ENCODE peak calls at places on chromosomes 13 and 19, in eight cellular contexts. One of them, this sample, is unnamed.

GRCh38 chr19:30696514-30696913 is 324.3 kb downstream of the ZNF536 start:
- DNase-seq in colonic mucosa: no peak
- DNase-seq in CD8-positive, alpha-beta memory T cell: no peak
- DNase-seq in fibroblast of the aortic adventitia: peak; percentile 17
- DNase-seq in A549: peak; percentile 78
- DNase-seq in fibroblast of lung: no peak
- DNase-seq in brain microvascular endothelial cell: no peak
- DNase-seq in spleen: no peak
- DNase-seq in this sample: no peak

GRCh38 chr13:38883783-38884182 is 106.8 kb downstream of the STOML3 start:
- DNase-seq in colonic mucosa: no peak
- DNase-seq in spleen: no peak
- DNase-seq in A549: no peak
- DNase-seq in brain microvascular endothelial cell: peak; percentile 49
- DNase-seq in CD8-positive, alpha-beta memory T cell: no peak
- DNase-seq in fibroblast of lung: peak; percentile 90
- DNase-seq in fibroblast of the aortic adventitia: no peak
- DNase-seq in this sample: no peak

GRCh38 chr13:113043931-113044330 is 61.7 kb upstream of the F7 start:
- DNase-seq in colonic mucosa: no peak
- DNase-seq in spleen: no peak
- DNase-seq in fibroblast of the aortic adventitia: no peak
- DNase-seq in fibroblast of lung: no peak
- DNase-seq in CD8-positive, alpha-beta memory T cell: no peak
- DNase-seq in brain microvascular endothelial cell: no peak
- DNase-seq in A549: no peak
- DNase-seq in this sample: no peak

GRCh38 chr19:7928334-7928706 is 2.4 kb upstream of the CTXN1 start:
- DNase-seq in fibroblast of the aortic adventitia: peak; percentile 32
- DNase-seq in CD8-positive, alpha-beta memory T cell: no peak
- DNase-seq in spleen: no peak
- DNase-seq in A549: no peak
- DNase-seq in brain microvascular endothelial cell: no peak
- DNase-seq in colonic mucosa: no peak
- DNase-seq in fibroblast of lung: peak; percentile 29
- DNase-seq in this sample: no peak

GRCh38 chr19:44657211-44657921 is 13.7 kb downstream of the PVR start:
- DNase-seq in fibroblast of the aortic adventitia: peak; percentile 83
- DNase-seq in spleen: peak; percentile 88
- DNase-seq in A549: peak; percentile 77
- DNase-seq in fibroblast of lung: peak; percentile 45
- DNase-seq in CD8-positive, alpha-beta memory T cell: peak; percentile 48
- DNase-seq in brain microvascular endothelial cell: peak; percentile 58
- DNase-seq in colonic mucosa: peak; percentile 68
- DNase-seq in this sample: no peak

GRCh38 chr13:33367931-33368330 is 82.4 kb upstream of the STARD13 start:
- DNase-seq in fibroblast of the aortic adventitia: no peak
- DNase-seq in fibroblast of lung: no peak
- DNase-seq in A549: no peak
- DNase-seq in brain microvascular endothelial cell: no peak
- DNase-seq in colonic mucosa: no peak
- DNase-seq in CD8-positive, alpha-beta memory T cell: no peak
- DNase-seq in spleen: no peak
- DNase-seq in this sample: no peak

GRCh38 chr19:7545904-7546303 is 10.4 kb downstream of the PNPLA6 start:
- DNase-seq in CD8-positive, alpha-beta memory T cell: no peak
- DNase-seq in colonic mucosa: no peak
- DNase-seq in fibroblast of lung: no peak
- DNase-seq in A549: no peak
- DNase-seq in brain microvascular endothelial cell: no peak
- DNase-seq in spleen: no peak
- DNase-seq in fibroblast of the aortic adventitia: no peak
- DNase-seq in this sample: no peak

GRCh38 chr13:30113983-30114491 is 193.3 kb downstream of the KATNAL1 start:
- DNase-seq in fibroblast of lung: no peak
- DNase-seq in A549: no peak
- DNase-seq in spleen: no peak
- DNase-seq in brain microvascular endothelial cell: no peak
- DNase-seq in colonic mucosa: peak; percentile 72
- DNase-seq in fibroblast of the aortic adventitia: peak; percentile 19
- DNase-seq in CD8-positive, alpha-beta memory T cell: no peak
- DNase-seq in this sample: no peak

GRCh38 chr19:4171676-4172075 is 10.7 kb downstream of the SIRT6 start:
- DNase-seq in spleen: no peak
- DNase-seq in A549: no peak
- DNase-seq in colonic mucosa: no peak
- DNase-seq in CD8-positive, alpha-beta memory T cell: no peak
- DNase-seq in fibroblast of the aortic adventitia: no peak
- DNase-seq in brain microvascular endothelial cell: no peak
- DNase-seq in fibroblast of lung: no peak
- DNase-seq in this sample: no peak

GRCh38 chr13:42894765-42895181 is 97.3 kb downstream of the EPSTI1 start:
- DNase-seq in CD8-positive, alpha-beta memory T cell: no peak
- DNase-seq in fibroblast of the aortic adventitia: peak; percentile 95
- DNase-seq in brain microvascular endothelial cell: peak; percentile 51
- DNase-seq in A549: no peak
- DNase-seq in fibroblast of lung: peak; percentile 6
- DNase-seq in colonic mucosa: peak; percentile 29
- DNase-seq in spleen: no peak
- DNase-seq in this sample: peak; percentile 40

GRCh38 chr13:100518394-100519062 is 70.1 kb downstream of the GGACT start:
- DNase-seq in brain microvascular endothelial cell: no peak
- DNase-seq in colonic mucosa: no peak
- DNase-seq in fibroblast of lung: no peak
- DNase-seq in spleen: no peak
- DNase-seq in A549: no peak
- DNase-seq in fibroblast of the aortic adventitia: no peak
- DNase-seq in CD8-positive, alpha-beta memory T cell: no peak
- DNase-seq in this sample: no peak

GRCh38 chr19:1206733-1207301 is 1.2 kb downstream of the STK11 start:
- DNase-seq in fibroblast of lung: no peak
- DNase-seq in CD8-positive, alpha-beta memory T cell: no peak
- DNase-seq in spleen: peak; percentile 90
- DNase-seq in brain microvascular endothelial cell: no peak
- DNase-seq in A549: peak; percentile 40
- DNase-seq in fibroblast of the aortic adventitia: peak; percentile 26
- DNase-seq in colonic mucosa: peak; percentile 62
- DNase-seq in this sample: no peak

GRCh38 chr19:30312582-30313352 is 59.4 kb upstream of the ZNF536 start:
- DNase-seq in A549: no peak
- DNase-seq in colonic mucosa: no peak
- DNase-seq in fibroblast of the aortic adventitia: no peak
- DNase-seq in brain microvascular endothelial cell: no peak
- DNase-seq in CD8-positive, alpha-beta memory T cell: no peak
- DNase-seq in fibroblast of lung: no peak
- DNase-seq in spleen: no peak
- DNase-seq in this sample: no peak

GRCh38 chr13:24381539-24382265 is 72.3 kb downstream of the C1QTNF9 start:
- DNase-seq in colonic mucosa: no peak
- DNase-seq in A549: no peak
- DNase-seq in spleen: no peak
- DNase-seq in brain microvascular endothelial cell: no peak
- DNase-seq in fibroblast of lung: peak; percentile 57
- DNase-seq in CD8-positive, alpha-beta memory T cell: no peak
- DNase-seq in fibroblast of the aortic adventitia: peak; percentile 27
- DNase-seq in this sample: peak; percentile 42

GRCh38 chr13:27783111-27783510 is 9.2 kb upstream of the GSX1 start:
- DNase-seq in fibroblast of lung: peak; percentile 3
- DNase-seq in CD8-positive, alpha-beta memory T cell: no peak
- DNase-seq in colonic mucosa: no peak
- DNase-seq in fibroblast of the aortic adventitia: peak; percentile 18
- DNase-seq in spleen: no peak
- DNase-seq in A549: peak; percentile 9
- DNase-seq in brain microvascular endothelial cell: no peak
- DNase-seq in this sample: no peak

GRCh38 chr19:55383279-55383788 is 758 bp downstream of the TMEM238 start:
- DNase-seq in fibroblast of lung: no peak
- DNase-seq in fibroblast of the aortic adventitia: no peak
- DNase-seq in brain microvascular endothelial cell: no peak
- DNase-seq in colonic mucosa: peak; percentile 36
- DNase-seq in CD8-positive, alpha-beta memory T cell: no peak
- DNase-seq in spleen: peak; percentile 80
- DNase-seq in A549: no peak
- DNase-seq in this sample: no peak

GRCh38 chr13:111904166-111904565 is 162.8 kb upstream of the SOX1 start:
- DNase-seq in CD8-positive, alpha-beta memory T cell: no peak
- DNase-seq in brain microvascular endothelial cell: no peak
- DNase-seq in spleen: peak; percentile 47
- DNase-seq in fibroblast of lung: no peak
- DNase-seq in fibroblast of the aortic adventitia: no peak
- DNase-seq in A549: no peak
- DNase-seq in colonic mucosa: no peak
- DNase-seq in this sample: no peak

GRCh38 chr19:12665281-12665573 is 1.3 kb downstream of the MAN2B1 start:
- DNase-seq in CD8-positive, alpha-beta memory T cell: peak; percentile 29
- DNase-seq in spleen: peak; percentile 93
- DNase-seq in A549: no peak
- DNase-seq in fibroblast of the aortic adventitia: no peak
- DNase-seq in fibroblast of lung: no peak
- DNase-seq in brain microvascular endothelial cell: no peak
- DNase-seq in colonic mucosa: peak; percentile 49
- DNase-seq in this sample: no peak

GRCh38 chr19:35868823-35869326 is 501 bp downstream of the APLP1 start:
- DNase-seq in brain microvascular endothelial cell: no peak
- DNase-seq in colonic mucosa: no peak
- DNase-seq in fibroblast of the aortic adventitia: no peak
- DNase-seq in A549: no peak
- DNase-seq in CD8-positive, alpha-beta memory T cell: no peak
- DNase-seq in fibroblast of lung: no peak
- DNase-seq in spleen: no peak
- DNase-seq in this sample: no peak
- H3K4me3 ChIP-seq in brain microvascular endothelial cell: peak overlapping the region; percentile 34
- H3K4me3 ChIP-seq in colonic mucosa: peak overlapping the region; percentile 39
- H3K4me3 ChIP-seq in fibroblast of the aortic adventitia: peak overlapping the region; percentile 60
- H3K4me3 ChIP-seq in A549: peak overlapping the region; percentile 59
- H3K4me3 ChIP-seq in CD8-positive, alpha-beta memory T cell: peak overlapping the region; percentile 34
- H3K4me3 ChIP-seq in fibroblast of lung: peak overlapping the region; percentile 47
- H3K4me3 ChIP-seq in spleen: peak overlapping the region; percentile 37
- H3K4me3 ChIP-seq in this sample: peak overlapping the region; percentile 51

DNA sequence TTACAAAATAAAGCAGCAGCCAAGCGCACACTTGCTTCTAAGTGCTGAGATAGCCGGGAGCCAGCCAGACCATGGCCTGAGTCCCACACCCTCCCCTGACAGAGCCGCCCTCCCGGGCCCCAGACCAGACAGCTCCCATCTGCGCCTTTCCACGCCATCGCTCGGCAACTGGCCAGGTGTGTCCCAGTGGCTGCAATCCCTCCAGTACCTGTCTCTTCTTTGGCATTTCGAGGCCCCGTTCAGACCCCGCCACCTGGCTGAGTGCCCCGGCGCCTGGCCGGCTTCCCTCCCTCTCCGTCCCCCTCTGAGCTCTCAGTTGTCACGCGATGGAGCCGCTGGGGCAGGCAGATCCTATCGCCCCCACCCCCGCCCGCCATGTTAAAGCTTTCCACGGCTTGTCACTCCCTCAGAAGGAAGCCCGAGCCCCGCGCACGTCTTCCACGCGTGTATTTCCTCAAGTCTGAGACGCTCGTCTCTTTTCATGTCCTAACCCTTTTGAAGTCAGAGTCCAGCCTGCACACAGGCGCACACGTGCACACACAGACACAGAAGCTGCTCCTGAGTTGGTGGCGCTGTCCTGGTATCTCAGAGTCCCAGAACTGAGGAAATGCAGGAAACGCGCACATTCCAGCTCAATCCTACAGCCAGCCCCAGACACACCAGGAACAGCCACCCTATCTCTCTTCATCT is 7.9 kb downstream of the MLLT1 start:
- DNase-seq in fibroblast of lung: peak; percentile 82
- DNase-seq in fibroblast of the aortic adventitia: peak; percentile 97
- DNase-seq in A549: no peak
- DNase-seq in spleen: no peak
- DNase-seq in CD8-positive, alpha-beta memory T cell: no peak
- DNase-seq in colonic mucosa: peak; percentile 58
- DNase-seq in brain microvascular endothelial cell: no peak
- DNase-seq in this sample: no peak
- H3K4me3 ChIP-seq in fibroblast of lung: peak overlapping the region; percentile 36
- H3K4me3 ChIP-seq in fibroblast of the aortic adventitia: peak overlapping the region; percentile 17
- H3K4me3 ChIP-seq in A549: no peak overlapping the region
- H3K4me3 ChIP-seq in spleen: no peak overlapping the region
- H3K4me3 ChIP-seq in CD8-positive, alpha-beta memory T cell: no peak overlapping the region
- H3K4me3 ChIP-seq in colonic mucosa: no peak overlapping the region
- H3K4me3 ChIP-seq in brain microvascular endothelial cell: no peak overlapping the region
- H3K4me3 ChIP-seq in this sample: peak overlapping the region; percentile 22

GRCh38 chr19:14347999-14348889 is 33.0 kb upstream of the ADGRE5 start:
- DNase-seq in fibroblast of the aortic adventitia: peak; percentile 44
- DNase-seq in brain microvascular endothelial cell: no peak
- DNase-seq in A549: peak; percentile 50
- DNase-seq in fibroblast of lung: peak; percentile 25
- DNase-seq in CD8-positive, alpha-beta memory T cell: peak; percentile 52
- DNase-seq in colonic mucosa: peak; percentile 73
- DNase-seq in spleen: peak; percentile 93
- DNase-seq in this sample: no peak
- H3K4me3 ChIP-seq in fibroblast of the aortic adventitia: peak overlapping the region; percentile 53
- H3K4me3 ChIP-seq in brain microvascular endothelial cell: peak overlapping the region; percentile 32
- H3K4me3 ChIP-seq in A549: peak overlapping the region; percentile 31
- H3K4me3 ChIP-seq in fibroblast of lung: peak overlapping the region; percentile 36
- H3K4me3 ChIP-seq in CD8-positive, alpha-beta memory T cell: peak overlapping the region; percentile 45
- H3K4me3 ChIP-seq in colonic mucosa: peak overlapping the region; percentile 3
- H3K4me3 ChIP-seq in spleen: peak overlapping the region; percentile 12
- H3K4me3 ChIP-seq in this sample: peak overlapping the region; percentile 22

GRCh38 chr13:95643471-95643813 is 1.1 kb downstream of the DZIP1 start:
- DNase-seq in spleen: no peak
- DNase-seq in CD8-positive, alpha-beta memory T cell: no peak
- DNase-seq in brain microvascular endothelial cell: peak; percentile 27
- DNase-seq in colonic mucosa: no peak
- DNase-seq in fibroblast of the aortic adventitia: peak; percentile 46
- DNase-seq in fibroblast of lung: peak; percentile 56
- DNase-seq in A549: peak; percentile 23
- DNase-seq in this sample: no peak

GRCh38 chr13:95643814-95644598 is 500 bp downstream of the DZIP1 start:
- DNase-seq in colonic mucosa: no peak
- DNase-seq in brain microvascular endothelial cell: peak; percentile 37
- DNase-seq in fibroblast of lung: peak; percentile 57
- DNase-seq in A549: peak; percentile 48
- DNase-seq in CD8-positive, alpha-beta memory T cell: no peak
- DNase-seq in spleen: peak; percentile 78
- DNase-seq in fibroblast of the aortic adventitia: peak; percentile 49
- DNase-seq in this sample: no peak

GRCh38 chr13:95644611-95645052 is at the start of gene DZIP1:
- DNase-seq in A549: peak; percentile 83
- DNase-seq in CD8-positive, alpha-beta memory T cell: no peak
- DNase-seq in spleen: peak; percentile 77
- DNase-seq in brain microvascular endothelial cell: peak; percentile 81
- DNase-seq in fibroblast of lung: peak; percentile 88
- DNase-seq in colonic mucosa: peak; percentile 54
- DNase-seq in fibroblast of the aortic adventitia: peak; percentile 85
- DNase-seq in this sample: peak; percentile 63

GRCh38 chr13:95641961-95642621 is 2.4 kb downstream of the DZIP1 start:
- DNase-seq in colonic mucosa: peak; percentile 38
- DNase-seq in A549: no peak
- DNase-seq in fibroblast of lung: peak; percentile 72
- DNase-seq in CD8-positive, alpha-beta memory T cell: no peak
- DNase-seq in spleen: peak; percentile 76
- DNase-seq in fibroblast of the aortic adventitia: peak; percentile 33
- DNase-seq in brain microvascular endothelial cell: peak; percentile 31
- DNase-seq in this sample: no peak

DNA sequence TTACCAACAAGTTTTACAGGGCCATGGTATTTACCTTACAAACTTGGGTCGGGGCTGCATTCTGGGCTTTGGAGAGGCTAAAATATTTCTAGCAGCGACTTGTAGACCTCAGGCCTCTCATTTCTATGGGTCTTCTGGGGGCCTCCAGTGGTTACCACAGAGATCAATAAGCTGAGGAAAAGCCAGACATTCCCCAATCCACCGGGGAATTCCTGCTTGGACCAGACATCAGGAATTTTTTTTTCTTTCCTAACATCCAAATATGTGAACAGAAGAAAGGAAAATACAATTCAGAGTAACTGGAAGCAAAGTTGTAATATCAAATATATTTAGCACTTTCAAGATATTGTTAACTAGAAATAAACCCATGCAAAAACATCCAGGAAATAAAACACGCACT is 1.5 kb downstream of the DZIP1 start:
- DNase-seq in colonic mucosa: no peak
- DNase-seq in brain microvascular endothelial cell: no peak
- DNase-seq in CD8-positive, alpha-beta memory T cell: no peak
- DNase-seq in fibroblast of lung: no peak
- DNase-seq in fibroblast of the aortic adventitia: no peak
- DNase-seq in spleen: no peak
- DNase-seq in A549: no peak
- DNase-seq in this sample: no peak
- H3K4me3 ChIP-seq in colonic mucosa: peak overlapping the region; percentile 45
- H3K4me3 ChIP-seq in brain microvascular endothelial cell: peak overlapping the region; percentile 76
- H3K4me3 ChIP-seq in CD8-positive, alpha-beta memory T cell: no peak overlapping the region
- H3K4me3 ChIP-seq in fibroblast of lung: peak overlapping the region; percentile 79
- H3K4me3 ChIP-seq in fibroblast of the aortic adventitia: peak overlapping the region; percentile 76
- H3K4me3 ChIP-seq in spleen: no peak overlapping the region
- H3K4me3 ChIP-seq in A549: peak overlapping the region; percentile 93
- H3K4me3 ChIP-seq in this sample: peak overlapping the region; percentile 76